ENCODE peak calls at places on chromosomes 1 and 21, in seven cellular contexts. X is iPS DF 6.9, K is breast epithelium, Q is testis, I is OCI-LY7, J is small intestine, Z is lower lobe of right lung. W is an unnamed sample. For H3K4me1, the result is how much of the 10 kb centered on the place peaks cover.

GRCh38 chr1:63971557-63971956 is 197.7 kb downstream of the ROR1 start:
- DNase-seq in J (no peak), Q (no peak), Z (no peak), K (no peak), I (no peak), X (no peak), W (no peak)

GRCh38 chr1:195831789-195832188 is 776.5 kb downstream of the KCNT2 start:
- DNase-seq in Q (no peak), I (no peak), K (no peak), Z (no peak), X (no peak), J (no peak), W (no peak)

GRCh38 chr1:21834094-21834493 is 22.0 kb downstream of the LDLRAD2 start:
- DNase-seq in Z (no peak), K (no peak), I (peak), J (no peak), Q (no peak), X (no peak), W (no peak)

GRCh38 chr1:212782422-212783154 is 9.0 kb downstream of the NSL1 start:
- DNase-seq in Q (no peak), Z (no peak), K (no peak), J (no peak), I (peak), X (no peak), W (no peak)

GRCh38 chr1:200699871-200700270 is 30.2 kb upstream of the DDX59 start:
- DNase-seq in K (no peak), Q (no peak), J (no peak), X (peak), I (peak), Z (no peak), W (no peak)

GRCh38 chr1:41980872-41981653 is 62.3 kb upstream of the HIVEP3 start:
- DNase-seq in K (no peak), Q (no peak), X (no peak), J (no peak), I (no peak), Z (no peak), W (peak)

GRCh38 chr21:44740721-44741120 is 29.3 kb upstream of the TSPEAR start:
- DNase-seq in Q (no peak), Z (no peak), X (no peak), I (no peak), J (no peak), K (no peak), W (no peak)

GRCh38 chr1:225817611-225818061 is 7.7 kb downstream of the EPHX1 start:
- DNase-seq in Q (peak), K (peak), I (no peak), J (peak), Z (peak), X (no peak), W (no peak)

GRCh38 chr1:30879940-30880339 is 28.6 kb downstream of the SDC3 start:
- DNase-seq in J (no peak), Z (no peak), I (no peak), K (no peak), Q (peak), X (peak), W (no peak)

GRCh38 chr1:62207187-62207586 is 12.5 kb downstream of the L1TD1 start:
- DNase-seq in K (no peak), Z (no peak), I (no peak), J (no peak), Q (no peak), X (no peak), W (no peak)

GRCh38 chr1:212968385-212968863 is 18.1 kb downstream of the VASH2 start:
- DNase-seq in J (no peak), X (no peak), Z (no peak), I (no peak), K (no peak), Q (no peak), W (no peak)

GRCh38 chr1:169824153-169824552 is 29.4 kb upstream of the METTL18 start:
- DNase-seq in X (no peak), Q (no peak), J (no peak), Z (no peak), I (no peak), K (no peak), W (no peak)

GRCh38 chr1:240031009-240031408 is 60.7 kb upstream of the FMN2 start:
- DNase-seq in Z (no peak), Q (no peak), J (no peak), X (no peak), K (no peak), I (no peak), W (no peak)

GRCh38 chr1:19442150-19443096 is 42.9 kb downstream of the CAPZB start:
- DNase-seq in Z (no peak), J (no peak), X (no peak), Q (no peak), I (no peak), K (no peak), W (no peak)

GRCh38 chr1:19443321-19443720 is 42.0 kb downstream of the CAPZB start:
- DNase-seq in K (no peak), J (no peak), Z (no peak), Q (no peak), X (no peak), I (no peak), W (no peak)

GRCh38 chr1:19447550-19447949 is 37.8 kb downstream of the CAPZB start:
- DNase-seq in X (no peak), I (no peak), K (no peak), Q (no peak), Z (no peak), J (no peak), W (no peak)

GRCh38 chr1:19445417-19446342 is 39.7 kb downstream of the CAPZB start:
- DNase-seq in Z (peak), Q (no peak), X (no peak), J (no peak), K (no peak), I (peak), W (no peak)

DNA sequence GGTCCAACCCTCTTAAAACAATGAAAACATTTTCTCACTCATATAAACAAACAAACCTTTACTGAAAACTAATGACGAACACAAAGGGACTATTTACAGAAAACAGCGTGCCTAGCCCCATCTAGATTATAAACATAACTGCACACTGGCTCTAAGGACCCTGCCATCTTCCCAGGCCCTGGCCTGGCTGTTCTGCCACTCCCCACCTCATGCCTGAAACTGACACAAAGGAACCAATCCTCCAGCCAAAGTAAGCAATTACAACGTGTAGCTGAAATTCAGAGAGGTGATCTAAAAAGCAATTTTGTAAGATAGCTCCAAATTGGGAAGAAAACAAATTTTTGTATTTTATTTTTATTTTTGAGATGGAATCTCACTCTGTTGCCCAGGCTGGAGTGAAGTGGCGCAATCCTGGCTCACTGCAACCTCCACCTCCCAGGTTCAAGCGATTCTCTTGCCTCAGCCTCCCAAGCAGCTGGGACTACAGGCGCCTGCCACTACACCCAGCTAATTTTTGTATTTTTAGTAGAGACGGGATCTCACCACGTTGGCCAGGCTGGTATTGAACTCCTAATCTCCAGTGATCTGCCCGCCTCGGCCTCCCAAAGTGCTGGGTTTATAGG is 40.8 kb downstream of the CAPZB start:
- DNase-seq in Q (no peak), J (no peak), Z (no peak), K (no peak), I (no peak), X (no peak), W (no peak)
- H3K4me1 ChIP-seq in Q (half or more), J (under half), Z (half or more), K (under half), I (under half), X (under half), W (half or more)

DNA sequence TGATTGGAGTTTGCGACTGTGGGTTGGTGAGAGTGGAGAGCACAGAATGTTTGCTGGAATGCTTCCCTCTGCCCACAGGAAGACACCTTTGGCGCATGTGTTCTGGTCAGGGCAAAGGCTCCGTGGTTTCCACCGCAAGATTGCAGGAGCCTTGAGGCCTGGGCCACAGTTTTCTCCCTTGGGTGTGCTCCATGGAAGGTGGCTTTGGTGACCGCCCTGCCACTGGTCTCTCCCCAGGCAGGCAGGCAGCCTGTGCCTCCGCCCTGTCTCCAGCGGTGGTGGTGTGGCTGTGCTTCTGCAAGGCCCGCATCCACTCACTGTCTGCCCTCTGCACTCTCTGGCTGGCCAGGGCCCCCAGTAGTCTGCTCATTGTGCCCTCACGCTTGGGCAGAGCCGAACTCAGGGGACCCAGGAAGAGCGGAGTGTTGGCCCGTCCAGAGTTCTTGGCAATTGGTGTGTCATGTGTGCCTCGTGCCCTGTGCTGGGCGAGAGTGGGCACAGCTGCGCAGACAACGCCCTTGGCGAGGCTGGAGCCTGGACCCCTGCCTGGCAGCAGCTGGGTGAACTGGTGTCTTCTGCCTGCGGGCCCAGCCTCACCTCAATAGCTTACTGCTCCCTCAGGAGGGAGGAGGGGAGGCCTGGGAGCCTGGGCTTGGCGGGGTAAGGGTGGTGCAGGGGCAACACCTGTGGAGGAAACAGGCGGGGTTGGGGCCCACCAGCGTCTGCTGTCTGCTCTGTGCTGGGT is 2.0 kb downstream of the GUK1 start:
- DNase-seq in I (peak), X (no peak), K (no peak), J (peak), Z (no peak), Q (no peak), W (peak)
- H3K27ac ChIP-seq in I (peak), X (no peak), K (peak), J (peak), Z (peak), Q (peak), W (peak)

DNA sequence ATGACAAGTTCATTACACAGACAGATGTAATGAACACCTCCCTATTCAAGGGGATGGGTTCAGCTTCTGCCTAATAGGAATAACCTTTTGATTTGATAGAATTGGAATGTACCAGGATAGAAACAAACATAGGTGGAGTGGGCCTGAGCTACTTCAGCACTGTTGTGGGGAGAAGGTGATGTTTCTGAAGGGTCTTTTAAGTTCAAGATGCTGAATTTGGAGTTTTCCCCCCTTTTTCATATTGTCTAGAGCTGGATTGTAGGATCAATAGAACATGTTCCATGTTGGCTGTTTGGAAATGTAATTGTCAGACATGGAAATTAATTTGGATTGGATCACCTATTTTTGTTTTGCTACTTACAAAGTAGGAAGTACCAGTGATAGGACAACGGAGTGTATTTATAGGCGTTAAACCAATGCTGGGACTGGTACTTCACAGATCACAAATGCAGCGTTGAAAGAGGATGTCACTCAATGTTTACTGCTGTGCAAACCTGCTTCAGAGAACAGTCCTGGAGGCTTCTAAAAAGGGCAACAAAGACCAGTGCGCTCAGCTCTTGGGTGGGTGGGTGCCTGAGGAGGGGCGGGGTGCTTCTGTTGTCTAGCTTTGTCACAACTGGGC is 2.0 kb downstream of the C1orf21 start:
- DNase-seq in J (no peak), Q (no peak), K (no peak), X (no peak), I (no peak), Z (no peak), W (no peak)
- H3K4me3 ChIP-seq in J (no peak), Q (no peak), K (peak), X (no peak), I (no peak), Z (peak), W (no peak)

GRCh38 chr1:39115271-39116110 is 89.0 kb upstream of the MACF1 start:
- DNase-seq in J (peak), Z (no peak), I (no peak), X (no peak), K (no peak), Q (no peak), W (no peak)
- H3K4me1 ChIP-seq in J (under half), Z (half or more), I (under half), X (under half), K (under half), Q (under half), W (under half)

GRCh38 chr1:156697481-156697880 is 7.9 kb downstream of the CRABP2 start:
- DNase-seq in I (no peak), J (no peak), X (no peak), Q (no peak), K (no peak), Z (no peak), W (no peak)

GRCh38 chr1:156703336-156703735 is 2.0 kb downstream of the CRABP2 start:
- DNase-seq in J (no peak), Z (no peak), I (no peak), K (no peak), X (no peak), Q (no peak), W (no peak)

GRCh38 chr1:156698995-156699394 is 6.4 kb downstream of the CRABP2 start:
- DNase-seq in Q (no peak), I (no peak), X (no peak), Z (no peak), J (no peak), K (no peak), W (no peak)

GRCh38 chr1:156703741-156704140 is 1.6 kb downstream of the CRABP2 start:
- DNase-seq in K (no peak), Q (no peak), Z (no peak), J (no peak), I (no peak), X (no peak), W (no peak)

DNA sequence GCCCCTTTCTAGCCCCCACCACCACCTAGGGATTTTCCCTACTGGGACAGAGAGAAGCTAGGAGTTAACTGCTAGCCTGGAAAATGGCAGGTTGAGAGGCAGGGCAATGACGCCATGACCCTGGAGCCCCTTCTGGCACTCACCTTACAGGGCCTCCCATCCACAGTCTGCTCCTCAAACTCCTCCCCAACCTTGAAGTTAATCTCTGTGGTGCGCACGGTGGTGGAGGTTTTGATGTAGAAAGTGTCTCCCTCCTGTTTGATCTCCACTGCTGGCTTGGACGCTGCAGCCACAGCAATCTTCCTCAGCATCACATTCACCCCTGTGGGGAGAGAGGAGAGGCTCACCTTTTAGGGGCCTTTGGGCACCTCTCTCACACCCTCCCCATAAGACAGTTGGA is 4.7 kb downstream of the CRABP2 start:
- DNase-seq in Q (no peak), J (no peak), X (no peak), Z (no peak), K (no peak), I (no peak), W (no peak)
- H3K27ac ChIP-seq in Q (no peak), J (no peak), X (no peak), Z (no peak), K (peak), I (no peak), W (no peak)

GRCh38 chr1:1165485-1165884 is 8.2 kb upstream of the TTLL10 start:
- DNase-seq in Z (no peak), Q (no peak), I (no peak), K (no peak), X (no peak), J (no peak), W (no peak)

GRCh38 chr1:1167416-1168155 is 6.1 kb upstream of the TTLL10 start:
- DNase-seq in I (no peak), X (no peak), J (peak), K (no peak), Q (no peak), Z (peak), W (no peak)

GRCh38 chr1:1164701-1165451 is 8.8 kb upstream of the TTLL10 start:
- DNase-seq in K (no peak), X (no peak), J (peak), Z (no peak), Q (no peak), I (no peak), W (no peak)

GRCh38 chr1:1166642-1167415 is 6.9 kb upstream of the TTLL10 start:
- DNase-seq in I (no peak), X (no peak), J (no peak), K (no peak), Z (no peak), Q (no peak), W (no peak)

DNA sequence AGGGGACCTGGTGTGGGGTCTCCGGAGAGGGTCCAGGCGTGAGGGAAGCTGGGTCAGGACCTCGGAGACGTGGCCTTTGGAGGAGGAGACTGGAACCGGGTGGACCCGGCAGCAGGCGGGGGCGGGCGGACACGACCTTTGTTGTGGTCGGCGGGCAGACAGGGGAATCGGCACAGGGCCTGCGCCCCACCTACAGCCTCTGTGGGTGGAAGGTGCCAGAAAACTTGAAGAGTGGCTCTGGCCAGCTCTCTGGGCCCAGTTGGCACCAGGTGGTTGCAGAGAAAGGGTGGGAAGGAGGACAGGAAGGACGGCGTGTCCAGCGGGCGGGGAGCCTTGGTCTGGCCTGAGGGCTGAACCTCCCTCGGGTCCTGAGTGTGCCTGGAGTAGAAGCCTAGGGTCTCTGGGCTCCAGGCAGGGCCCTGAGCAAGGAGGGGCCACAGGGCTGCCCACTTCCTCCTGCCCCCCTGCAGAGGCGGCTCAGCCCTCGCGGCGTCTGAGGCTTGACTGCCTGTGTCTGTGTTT is 7.7 kb upstream of the TTLL10 start:
- DNase-seq in X (no peak), K (no peak), Z (no peak), Q (no peak), I (no peak), J (no peak), W (no peak)
- H3K4me3 ChIP-seq in X (no peak), K (peak), Z (no peak), Q (no peak), I (no peak), J (peak), W (no peak)

GRCh38 chr1:155011004-155011416 is 8.4 kb downstream of the ZBTB7B start:
- DNase-seq in J (no peak), I (no peak), K (no peak), Z (no peak), X (no peak), Q (no peak), W (no peak)
- H3K4me1 ChIP-seq in J (under half), I (half or more), K (under half), Z (half or more), X (under half), Q (under half), W (half or more)

DNA sequence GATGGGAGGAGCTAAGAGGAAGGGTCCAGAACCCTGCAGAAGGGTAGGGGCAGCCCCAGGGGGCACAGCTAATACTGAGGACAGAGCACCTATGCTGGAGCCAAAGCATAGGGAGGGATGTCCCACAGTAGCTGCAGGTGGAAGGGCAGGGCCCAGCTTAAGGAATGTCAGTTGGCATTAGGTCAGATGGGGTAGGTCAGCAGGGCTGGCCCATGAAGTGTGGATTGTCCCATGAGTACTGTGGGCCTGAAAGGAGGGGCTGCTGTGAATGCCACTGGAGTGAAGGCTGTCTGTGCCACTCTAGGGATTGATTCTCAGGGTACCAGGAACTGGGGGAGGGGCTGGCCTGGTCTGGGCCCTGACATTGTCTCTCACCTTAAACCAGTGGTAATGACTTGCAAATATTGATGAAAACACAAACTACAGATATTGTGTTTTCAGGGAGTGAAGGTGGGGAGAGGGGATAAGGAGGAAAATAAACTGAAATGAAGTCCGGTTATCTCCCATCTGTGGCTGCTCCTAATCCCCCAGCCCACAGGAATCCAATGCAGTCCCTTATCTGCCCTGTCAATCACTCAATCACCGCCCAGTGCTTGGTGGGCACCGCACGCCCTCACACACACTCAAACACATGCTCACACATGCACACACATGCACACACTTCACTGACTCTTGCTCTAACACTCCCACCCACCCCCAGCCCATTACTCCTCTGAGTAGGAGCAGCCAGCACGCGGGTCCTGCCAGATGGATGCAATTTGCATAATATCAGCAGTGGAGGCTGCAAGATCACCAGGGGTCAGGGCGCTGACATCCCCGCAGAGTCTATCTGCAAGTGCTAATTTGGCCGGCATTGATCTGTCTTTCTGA is 27.8 kb downstream of the DMAP1 start:
- DNase-seq in X (no peak), Q (no peak), I (no peak), K (no peak), J (no peak), Z (peak), W (no peak)
- H3K27ac ChIP-seq in X (no peak), Q (peak), I (no peak), K (no peak), J (no peak), Z (peak), W (no peak)

W was measured in naive thymus-derived CD4-positive, alpha-beta T cell.